ENCODE peak calls at places on chromosomes 4 and X, in six cellular contexts. One of them, this sample, is unnamed.

GRCh38 chr4:8940792-8941491 is 69.3 kb upstream of the HMX1 start:
- DNase-seq in tibial artery: no peak
- DNase-seq in CD8-positive, alpha-beta T cell: no peak
- DNase-seq in NT2/D1: peak; percentile 39
- DNase-seq in SK-N-SH: no peak
- DNase-seq in pancreas: no peak
- DNase-seq in this sample: peak; percentile 45

GRCh38 chrX:131802836-131803626 is 220.1 kb upstream of the STK26 start:
- DNase-seq in tibial artery: no peak
- DNase-seq in CD8-positive, alpha-beta T cell: peak; percentile 81
- DNase-seq in NT2/D1: no peak
- DNase-seq in SK-N-SH: peak; percentile 71
- DNase-seq in pancreas: no peak
- DNase-seq in this sample: no peak

GRCh38 chr4:173835863-173836262 is 305.8 kb upstream of the HAND2 start:
- DNase-seq in tibial artery: no peak
- DNase-seq in CD8-positive, alpha-beta T cell: no peak
- DNase-seq in NT2/D1: peak; percentile 20
- DNase-seq in SK-N-SH: peak; percentile 44
- DNase-seq in pancreas: no peak
- DNase-seq in this sample: peak; percentile 68

GRCh38 chr4:124097447-124097846 is 615.1 kb downstream of the ANKRD50 start:
- DNase-seq in tibial artery: no peak
- DNase-seq in CD8-positive, alpha-beta T cell: no peak
- DNase-seq in NT2/D1: no peak
- DNase-seq in SK-N-SH: no peak
- DNase-seq in pancreas: no peak
- DNase-seq in this sample: no peak

GRCh38 chrX:2960861-2961515 is 31.8 kb upstream of the ARSD start:
- DNase-seq in tibial artery: no peak
- DNase-seq in CD8-positive, alpha-beta T cell: no peak
- DNase-seq in NT2/D1: no peak
- DNase-seq in SK-N-SH: no peak
- DNase-seq in pancreas: no peak
- DNase-seq in this sample: no peak

GRCh38 chrX:28946846-28947245 is 359.6 kb downstream of the IL1RAPL1 start:
- DNase-seq in tibial artery: no peak
- DNase-seq in CD8-positive, alpha-beta T cell: no peak
- DNase-seq in NT2/D1: no peak
- DNase-seq in SK-N-SH: no peak
- DNase-seq in pancreas: no peak
- DNase-seq in this sample: no peak

GRCh38 chr4:76950846-76951321 is 1.3 kb downstream of the SEPTIN11 start:
- DNase-seq in tibial artery: no peak
- DNase-seq in CD8-positive, alpha-beta T cell: peak; percentile 8
- DNase-seq in NT2/D1: no peak
- DNase-seq in SK-N-SH: peak; percentile 35
- DNase-seq in pancreas: no peak
- DNase-seq in this sample: peak; percentile 48

GRCh38 chrX:68894513-68895338 is 65.9 kb downstream of the EFNB1 start:
- DNase-seq in tibial artery: peak; percentile 77
- DNase-seq in CD8-positive, alpha-beta T cell: no peak
- DNase-seq in NT2/D1: peak; percentile 72
- DNase-seq in SK-N-SH: peak; percentile 73
- DNase-seq in pancreas: peak; percentile 26
- DNase-seq in this sample: peak; percentile 64

GRCh38 chr4:114688063-114688462 is 89.5 kb downstream of the UGT8 start:
- DNase-seq in tibial artery: no peak
- DNase-seq in CD8-positive, alpha-beta T cell: no peak
- DNase-seq in NT2/D1: no peak
- DNase-seq in SK-N-SH: no peak
- DNase-seq in pancreas: no peak
- DNase-seq in this sample: peak; percentile 23

GRCh38 chrX:123087326-123087725 is 96.8 kb upstream of the GRIA3 start:
- DNase-seq in tibial artery: no peak
- DNase-seq in CD8-positive, alpha-beta T cell: no peak
- DNase-seq in NT2/D1: no peak
- DNase-seq in SK-N-SH: no peak
- DNase-seq in pancreas: no peak
- DNase-seq in this sample: no peak

GRCh38 chr4:158769175-158769831 is 477 bp downstream of the FNIP2 start:
- DNase-seq in tibial artery: peak; percentile 72
- DNase-seq in CD8-positive, alpha-beta T cell: peak; percentile 47
- DNase-seq in NT2/D1: peak; percentile 2
- DNase-seq in SK-N-SH: no peak
- DNase-seq in pancreas: peak; percentile 36
- DNase-seq in this sample: no peak

GRCh38 chrX:30010471-30010870 is 204.9 kb upstream of the MAGEB2 start:
- DNase-seq in tibial artery: no peak
- DNase-seq in CD8-positive, alpha-beta T cell: no peak
- DNase-seq in NT2/D1: no peak
- DNase-seq in SK-N-SH: no peak
- DNase-seq in pancreas: no peak
- DNase-seq in this sample: no peak

GRCh38 chrX:120380699-120381098 is 18.8 kb downstream of the ATP1B4 start:
- DNase-seq in tibial artery: no peak
- DNase-seq in CD8-positive, alpha-beta T cell: peak; percentile 11
- DNase-seq in NT2/D1: no peak
- DNase-seq in SK-N-SH: no peak
- DNase-seq in pancreas: no peak
- DNase-seq in this sample: no peak

GRCh38 chr4:138910914-138911336 is 104.7 kb upstream of the NOCT start:
- DNase-seq in tibial artery: peak; percentile 66
- DNase-seq in CD8-positive, alpha-beta T cell: no peak
- DNase-seq in NT2/D1: peak; percentile 80
- DNase-seq in SK-N-SH: peak; percentile 75
- DNase-seq in pancreas: peak; percentile 78
- DNase-seq in this sample: peak; percentile 12

DNA sequence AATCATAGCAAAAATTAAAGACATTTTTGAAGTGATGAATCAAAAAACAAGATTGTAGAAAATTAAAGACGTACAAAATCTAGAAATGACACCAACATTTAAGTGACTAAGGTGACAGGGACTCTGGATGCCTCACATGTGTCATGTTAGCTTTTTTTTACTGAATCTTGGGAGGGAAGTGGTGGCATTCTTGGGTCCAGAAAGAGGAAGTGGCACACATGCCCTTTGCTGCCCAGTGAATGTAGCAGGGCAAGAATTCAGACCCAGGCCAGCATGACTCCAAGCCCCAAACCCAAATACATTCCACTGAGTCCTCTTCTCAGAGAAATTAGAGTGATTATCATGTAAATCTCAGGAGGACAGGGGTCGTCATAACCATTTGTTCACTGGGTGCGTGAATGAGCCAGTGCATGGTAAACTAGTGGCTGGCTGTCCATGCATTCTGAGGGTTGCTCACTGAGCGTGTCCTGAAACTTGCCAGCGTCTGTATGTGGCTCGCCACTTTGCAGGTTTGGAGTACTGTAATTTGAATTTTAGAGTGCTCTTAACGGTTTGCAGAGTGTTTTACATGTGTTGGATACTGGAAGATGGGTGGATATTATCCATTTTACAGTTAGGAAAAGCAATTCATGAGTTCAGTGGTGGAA is 55.4 kb upstream of the TBC1D14 start:
- DNase-seq in tibial artery: no peak
- DNase-seq in CD8-positive, alpha-beta T cell: no peak
- DNase-seq in NT2/D1: no peak
- DNase-seq in SK-N-SH: no peak
- DNase-seq in pancreas: no peak
- DNase-seq in this sample: no peak
- H3K4me1 ChIP-seq in tibial artery: peaks cover 13% of the 10 kb centered on the region
- H3K4me1 ChIP-seq in CD8-positive, alpha-beta T cell: no peaks in the 10 kb centered on the region
- H3K4me1 ChIP-seq in NT2/D1: no peaks in the 10 kb centered on the region
- H3K4me1 ChIP-seq in SK-N-SH: peaks cover 7% of the 10 kb centered on the region
- H3K4me1 ChIP-seq in pancreas: no peaks in the 10 kb centered on the region
- H3K4me1 ChIP-seq in this sample: peaks cover 9% of the 10 kb centered on the region

DNA sequence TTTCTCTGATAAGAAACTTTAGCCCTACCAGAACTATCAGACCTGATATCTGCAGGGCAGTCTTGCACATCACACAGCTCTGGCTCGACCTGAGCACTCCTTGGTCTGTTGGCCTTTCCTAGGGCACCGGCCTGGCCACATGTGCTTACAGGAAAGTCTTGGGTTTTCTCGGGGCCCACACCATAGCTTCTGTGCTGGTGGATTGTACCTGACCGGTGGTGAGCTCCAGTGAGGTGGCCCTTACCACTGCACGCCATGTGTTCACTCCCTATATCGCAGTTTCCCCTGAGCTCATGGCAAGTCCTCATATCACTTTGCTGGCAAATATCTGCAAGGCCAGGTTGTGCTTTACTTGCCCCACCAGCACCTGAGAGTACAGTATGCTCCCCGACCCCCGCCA is 2637.4 kb downstream of the ARAP2 start:
- DNase-seq in tibial artery: no peak
- DNase-seq in CD8-positive, alpha-beta T cell: no peak
- DNase-seq in NT2/D1: no peak
- DNase-seq in SK-N-SH: no peak
- DNase-seq in pancreas: no peak
- DNase-seq in this sample: no peak
- H3K9me3 ChIP-seq in tibial artery: no peaks in the 10 kb centered on the region
- H3K9me3 ChIP-seq in CD8-positive, alpha-beta T cell: no peaks in the 10 kb centered on the region
- H3K9me3 ChIP-seq in NT2/D1: peaks cover 32% of the 10 kb centered on the region
- H3K9me3 ChIP-seq in SK-N-SH: no peaks in the 10 kb centered on the region
- H3K9me3 ChIP-seq in pancreas: no peaks in the 10 kb centered on the region
- H3K9me3 ChIP-seq in this sample: no peaks in the 10 kb centered on the region

DNA sequence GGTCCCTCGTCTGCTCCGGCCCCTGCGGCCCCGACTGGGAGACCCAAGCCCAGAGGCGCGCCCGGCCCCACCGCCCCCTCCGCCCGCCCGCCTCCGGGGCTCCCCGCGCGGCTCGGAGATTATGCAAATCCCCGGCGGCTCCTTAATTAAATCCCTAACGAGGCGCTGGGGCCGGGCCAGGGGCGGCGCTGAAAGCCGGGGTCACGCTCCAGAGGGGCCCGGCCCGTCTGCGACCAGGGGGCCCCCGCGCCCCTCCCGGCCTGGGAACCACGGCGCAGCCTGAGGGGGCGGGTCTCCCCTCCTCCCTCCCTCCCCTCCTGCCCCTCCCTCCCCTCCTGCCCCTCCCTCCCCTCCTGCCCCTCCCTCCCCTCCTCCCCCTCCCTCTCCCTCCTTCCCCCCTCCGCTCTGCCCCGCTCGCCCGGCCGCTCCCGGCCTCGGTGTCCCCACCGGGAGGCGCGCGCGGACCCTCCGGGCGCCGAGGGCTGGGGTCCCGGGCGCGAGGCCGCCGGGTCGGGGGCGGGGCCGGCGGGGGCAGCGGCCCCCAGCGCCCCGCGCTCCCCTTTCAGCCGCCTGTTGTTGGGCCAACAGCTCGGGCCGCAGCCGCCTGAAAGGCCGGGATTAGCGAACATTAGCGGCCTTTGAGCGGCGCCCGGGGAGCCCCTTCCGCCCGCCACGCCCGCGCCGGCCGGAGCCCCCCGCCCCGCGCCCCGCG is 25.9 kb upstream of the FGFR3 start:
- DNase-seq in tibial artery: no peak
- DNase-seq in CD8-positive, alpha-beta T cell: no peak
- DNase-seq in NT2/D1: peak; percentile 65
- DNase-seq in SK-N-SH: peak; percentile 86
- DNase-seq in pancreas: peak; percentile 45
- DNase-seq in this sample: peak; percentile 76
- H3K4me1 ChIP-seq in tibial artery: peaks cover 33% of the 10 kb centered on the region
- H3K4me1 ChIP-seq in CD8-positive, alpha-beta T cell: no peaks in the 10 kb centered on the region
- H3K4me1 ChIP-seq in NT2/D1: peaks cover 52% of the 10 kb centered on the region
- H3K4me1 ChIP-seq in SK-N-SH: no peaks in the 10 kb centered on the region
- H3K4me1 ChIP-seq in pancreas: no peaks in the 10 kb centered on the region
- H3K4me1 ChIP-seq in this sample: peaks cover 23% of the 10 kb centered on the region

DNA sequence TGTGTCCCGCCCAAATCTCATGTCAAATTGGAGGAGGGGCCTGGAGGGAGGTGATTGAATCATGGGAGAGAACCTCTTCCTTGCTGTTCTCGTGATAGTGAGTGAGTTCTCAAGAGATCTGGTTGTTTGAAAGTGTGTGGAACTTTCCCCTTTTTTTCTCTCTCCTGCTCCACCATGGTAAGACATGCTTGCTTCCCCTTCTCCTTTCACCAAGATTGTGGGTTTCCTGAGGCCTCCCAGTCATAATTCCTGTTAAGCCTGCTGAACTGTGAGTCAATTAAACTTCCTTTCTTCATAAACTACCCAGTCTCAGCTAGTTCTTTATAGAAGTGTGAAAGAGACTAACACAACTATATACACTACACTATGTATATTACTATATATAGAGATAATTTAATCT is 697.8 kb upstream of the HS3ST1 start:
- DNase-seq in tibial artery: no peak
- DNase-seq in CD8-positive, alpha-beta T cell: no peak
- DNase-seq in NT2/D1: no peak
- DNase-seq in SK-N-SH: no peak
- DNase-seq in pancreas: no peak
- DNase-seq in this sample: no peak
- H3K9me3 ChIP-seq in tibial artery: no peaks in the 10 kb centered on the region
- H3K9me3 ChIP-seq in CD8-positive, alpha-beta T cell: no peaks in the 10 kb centered on the region
- H3K9me3 ChIP-seq in NT2/D1: no peaks in the 10 kb centered on the region
- H3K9me3 ChIP-seq in SK-N-SH: no peaks in the 10 kb centered on the region
- H3K9me3 ChIP-seq in pancreas: no peaks in the 10 kb centered on the region
- H3K9me3 ChIP-seq in this sample: no peaks in the 10 kb centered on the region

GRCh38 chr4:156775803-156776202 is 195.8 kb downstream of the PDGFC start:
- DNase-seq in tibial artery: no peak
- DNase-seq in CD8-positive, alpha-beta T cell: no peak
- DNase-seq in NT2/D1: no peak
- DNase-seq in SK-N-SH: no peak
- DNase-seq in pancreas: no peak
- DNase-seq in this sample: no peak
- H3K4me1 ChIP-seq in tibial artery: peaks cover 26% of the 10 kb centered on the region
- H3K4me1 ChIP-seq in CD8-positive, alpha-beta T cell: no peaks in the 10 kb centered on the region
- H3K4me1 ChIP-seq in NT2/D1: no peaks in the 10 kb centered on the region
- H3K4me1 ChIP-seq in SK-N-SH: peaks cover 66% of the 10 kb centered on the region
- H3K4me1 ChIP-seq in pancreas: peaks cover 7% of the 10 kb centered on the region
- H3K4me1 ChIP-seq in this sample: peaks cover 30% of the 10 kb centered on the region

GRCh38 chrX:43096830-43097229 is 318.9 kb upstream of the PPP1R2C start:
- DNase-seq in tibial artery: no peak
- DNase-seq in CD8-positive, alpha-beta T cell: no peak
- DNase-seq in NT2/D1: no peak
- DNase-seq in SK-N-SH: no peak
- DNase-seq in pancreas: no peak
- DNase-seq in this sample: no peak
- H3K9me3 ChIP-seq in tibial artery: no peaks in the 10 kb centered on the region
- H3K9me3 ChIP-seq in CD8-positive, alpha-beta T cell: no peaks in the 10 kb centered on the region
- H3K9me3 ChIP-seq in NT2/D1: no peaks in the 10 kb centered on the region
- H3K9me3 ChIP-seq in SK-N-SH: no peaks in the 10 kb centered on the region
- H3K9me3 ChIP-seq in pancreas: no peaks in the 10 kb centered on the region
- H3K9me3 ChIP-seq in this sample: no peaks in the 10 kb centered on the region

GRCh38 chr4:80271806-80272205 is 5.3 kb downstream of the FGF5 start:
- DNase-seq in tibial artery: no peak
- DNase-seq in CD8-positive, alpha-beta T cell: no peak
- DNase-seq in NT2/D1: no peak
- DNase-seq in SK-N-SH: no peak
- DNase-seq in pancreas: no peak
- DNase-seq in this sample: no peak

GRCh38 chr4:80266902-80267380 is 477 bp downstream of the FGF5 start:
- DNase-seq in tibial artery: no peak
- DNase-seq in CD8-positive, alpha-beta T cell: no peak
- DNase-seq in NT2/D1: no peak
- DNase-seq in SK-N-SH: peak; percentile 59
- DNase-seq in pancreas: no peak
- DNase-seq in this sample: peak; percentile 33

GRCh38 chr4:80268081-80268823 is 1.8 kb downstream of the FGF5 start:
- DNase-seq in tibial artery: no peak
- DNase-seq in CD8-positive, alpha-beta T cell: no peak
- DNase-seq in NT2/D1: no peak
- DNase-seq in SK-N-SH: peak; percentile 20
- DNase-seq in pancreas: no peak
- DNase-seq in this sample: no peak

GRCh38 chr4:80268936-80269335 is 2.5 kb downstream of the FGF5 start:
- DNase-seq in tibial artery: no peak
- DNase-seq in CD8-positive, alpha-beta T cell: no peak
- DNase-seq in NT2/D1: no peak
- DNase-seq in SK-N-SH: no peak
- DNase-seq in pancreas: no peak
- DNase-seq in this sample: no peak

GRCh38 chr4:80270321-80270720 is 3.9 kb downstream of the FGF5 start:
- DNase-seq in tibial artery: no peak
- DNase-seq in CD8-positive, alpha-beta T cell: no peak
- DNase-seq in NT2/D1: no peak
- DNase-seq in SK-N-SH: no peak
- DNase-seq in pancreas: no peak
- DNase-seq in this sample: no peak
- H3K4me1 ChIP-seq in tibial artery: peaks cover 30% of the 10 kb centered on the region
- H3K4me1 ChIP-seq in CD8-positive, alpha-beta T cell: peaks cover 24% of the 10 kb centered on the region
- H3K4me1 ChIP-seq in NT2/D1: no peaks in the 10 kb centered on the region
- H3K4me1 ChIP-seq in SK-N-SH: peaks cover 2% of the 10 kb centered on the region
- H3K4me1 ChIP-seq in pancreas: no peaks in the 10 kb centered on the region
- H3K4me1 ChIP-seq in this sample: peaks cover 3% of the 10 kb centered on the region